ENCODE peak calls at places on chromosome 7, in four cellular contexts. X is DND-41, T is IMR-90, O is GM23338. L is an unnamed sample.
A peak's percentile ranks its signal among the peaks of the same experiment; 100 is the strongest.

GRCh38 chr7:947391-948210 is 6.9 kb downstream of the ADAP1 start:
- DNase-seq in X (no peak), O (no peak), T (no peak), L (no peak)

GRCh38 chr7:29140873-29141468 is 5.4 kb downstream of the CPVL start:
- DNase-seq in O (no peak), T (no peak), X (no peak), L (no peak)

GRCh38 chr7:11228515-11228914 is 254.8 kb downstream of the PHF14 start:
- DNase-seq in X (no peak), T (no peak), O (no peak), L (peak; percentile 81)

GRCh38 chr7:20233362-20233761 is 16.2 kb upstream of the MACC1 start:
- DNase-seq in T (no peak), O (no peak), X (no peak), L (no peak)

GRCh38 chr7:12557282-12557681 is 13.2 kb upstream of the SCIN start:
- DNase-seq in T (no peak), X (no peak), O (peak; percentile 63), L (peak; percentile 22)

GRCh38 chr7:116525298-116525912 is 569 bp downstream of the CAV1 start:
- DNase-seq in T (no peak), O (peak; percentile 37), X (no peak), L (no peak)

GRCh38 chr7:1809070-1809469 is 139.0 kb downstream of the ELFN1 start:
- DNase-seq in O (no peak), X (no peak), T (no peak), L (no peak)

GRCh38 chr7:54249686-54250085 is 292.5 kb upstream of the VSTM2A start:
- DNase-seq in O (no peak), T (no peak), X (no peak), L (no peak)

GRCh38 chr7:72538147-72538546 is 126.0 kb upstream of the CALN1 start:
- DNase-seq in T (no peak), O (no peak), X (no peak), L (no peak)

GRCh38 chr7:107530749-107531148 is 33.0 kb downstream of the COG5 start:
- DNase-seq in X (no peak), O (no peak), T (no peak), L (no peak)

GRCh38 chr7:98175260-98175604 is 36.0 kb upstream of the BHLHA15 start:
- DNase-seq in O (no peak), X (no peak), T (no peak), L (no peak)
- H3K4me1 ChIP-seq in O (peaks cover 11% of the 10 kb centered on the region), X (no peaks in the 10 kb centered on the region), T (no peaks in the 10 kb centered on the region), L (no peaks in the 10 kb centered on the region)

DNA sequence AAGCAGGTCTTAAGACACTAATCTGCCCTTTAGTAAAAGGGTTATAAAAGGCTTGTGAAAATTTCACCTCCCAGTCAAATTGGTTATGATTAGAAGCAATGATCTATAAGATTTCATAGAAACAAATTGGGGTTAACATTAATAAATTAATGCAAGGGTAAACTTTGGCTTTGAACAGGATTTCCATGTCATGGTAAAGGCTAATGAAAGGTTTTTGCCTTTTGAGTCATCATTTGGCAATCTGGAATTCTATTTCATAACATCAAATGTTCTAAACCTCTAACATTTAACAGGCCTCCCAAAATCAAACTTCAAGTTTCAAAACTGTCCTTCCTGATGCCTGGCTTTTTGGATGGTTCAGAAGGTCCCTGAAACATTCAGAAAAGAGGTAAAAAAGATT is 62.4 kb downstream of the COA1 start:
- DNase-seq in T (peak; percentile 61), O (no peak), X (no peak), L (peak; percentile 80)
- H3K4me2 ChIP-seq in T (no peak overlapping the region), O (no peak overlapping the region), X (no peak overlapping the region), L (no peak overlapping the region)

GRCh38 chr7:134632937-134633540 is 13.6 kb upstream of the BPGM start:
- DNase-seq in O (peak; percentile 76), X (peak; percentile 20), T (peak; percentile 69), L (peak; percentile 65)

GRCh38 chr7:134630237-134630636 is 16.4 kb upstream of the BPGM start:
- DNase-seq in T (no peak), X (no peak), O (no peak), L (no peak)

GRCh38 chr7:134630890-134631289 is 15.8 kb upstream of the BPGM start:
- DNase-seq in O (no peak), T (peak; percentile 84), X (no peak), L (no peak)

GRCh38 chr7:134629445-134629844 is 17.2 kb upstream of the BPGM start:
- DNase-seq in X (no peak), T (no peak), O (no peak), L (no peak)

DNA sequence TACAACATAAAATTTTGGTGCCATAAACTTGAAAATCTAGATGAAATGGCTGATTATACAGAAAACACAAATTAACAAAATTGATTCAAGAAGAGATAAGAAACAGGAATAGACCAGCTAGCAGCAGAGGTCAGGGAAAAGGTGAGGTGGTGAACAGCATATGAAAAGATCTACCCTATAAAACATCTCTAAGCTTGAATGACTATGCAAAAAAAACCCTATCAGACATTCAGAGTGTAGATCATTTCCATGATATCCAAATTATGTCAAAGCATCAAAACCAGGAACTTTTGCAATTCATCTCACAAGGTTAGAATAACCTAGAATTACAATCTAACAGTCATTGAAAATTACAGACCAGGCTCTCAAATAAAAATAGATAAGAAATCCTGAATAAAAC is 14.6 kb upstream of the BPGM start:
- DNase-seq in O (no peak), X (no peak), T (no peak), L (no peak)
- H3K4me1 ChIP-seq in O (no peaks in the 10 kb centered on the region), X (no peaks in the 10 kb centered on the region), T (peaks cover 3% of the 10 kb centered on the region), L (no peaks in the 10 kb centered on the region)

GRCh38 chr7:143388051-143388450 is 6.9 kb downstream of the ZYX start:
- DNase-seq in O (no peak), T (no peak), X (no peak), L (no peak)

GRCh38 chr7:143385891-143386781 is 5.0 kb downstream of the ZYX start:
- DNase-seq in T (no peak), O (no peak), X (no peak), L (no peak)

GRCh38 chr7:143389316-143390097 is 8.4 kb downstream of the ZYX start:
- DNase-seq in X (no peak), O (no peak), T (no peak), L (no peak)

GRCh38 chr7:143388491-143389101 is 7.5 kb downstream of the ZYX start:
- DNase-seq in T (no peak), O (peak; percentile 50), X (no peak), L (no peak)

DNA sequence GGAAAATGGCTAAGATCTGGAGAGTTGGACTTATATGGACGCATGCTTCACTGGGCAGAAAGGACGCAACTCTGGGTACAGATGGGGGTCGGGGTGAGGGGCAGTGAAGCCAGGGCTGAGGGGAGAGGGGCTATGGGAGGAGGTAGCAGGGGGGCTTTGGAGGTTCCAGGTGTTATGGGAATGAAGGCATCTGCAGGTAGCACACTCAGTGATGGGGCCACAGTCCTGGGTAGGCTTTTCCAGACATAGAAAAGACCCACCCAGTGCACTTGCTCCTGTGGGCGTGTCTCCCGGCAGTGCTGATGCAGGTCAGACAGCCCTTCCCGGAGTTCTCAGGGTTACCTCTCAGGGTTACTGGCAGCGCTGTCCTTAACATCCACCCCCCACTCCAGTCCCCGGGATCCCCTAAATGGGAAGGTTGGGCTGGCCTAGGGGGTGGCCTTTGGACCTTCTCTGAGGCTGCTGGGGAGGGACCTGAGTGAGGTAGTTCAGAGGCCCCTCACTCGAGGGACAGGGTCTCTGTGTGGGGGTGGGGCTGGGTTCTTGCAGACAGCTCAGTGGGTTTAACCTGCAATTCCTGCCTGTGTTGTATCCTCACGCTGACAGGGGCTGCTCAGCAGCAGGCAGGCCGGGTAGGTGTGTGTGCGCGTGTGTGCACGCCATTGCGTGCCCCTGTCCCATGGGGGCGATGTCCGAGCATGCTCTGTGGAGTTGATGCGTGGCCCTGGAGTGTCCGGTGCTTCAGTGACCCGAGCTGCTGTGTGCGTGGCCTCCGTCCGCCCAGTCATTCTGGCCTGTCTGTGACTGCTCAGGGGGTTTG is 6.2 kb downstream of the ZYX start:
- DNase-seq in T (no peak), X (no peak), O (peak; percentile 61), L (no peak)
- H3K4me2 ChIP-seq in T (no peak overlapping the region), X (no peak overlapping the region), O (no peak overlapping the region), L (no peak overlapping the region)

GRCh38 chr7:42194218-42194617 is 42.8 kb downstream of the GLI3 start:
- DNase-seq in X (no peak), O (no peak), T (no peak), L (no peak)
- H3K4me1 ChIP-seq in X (peaks cover 54% of the 10 kb centered on the region), O (peaks cover 16% of the 10 kb centered on the region), T (peaks cover 12% of the 10 kb centered on the region), L (peaks cover 7% of the 10 kb centered on the region)

DNA sequence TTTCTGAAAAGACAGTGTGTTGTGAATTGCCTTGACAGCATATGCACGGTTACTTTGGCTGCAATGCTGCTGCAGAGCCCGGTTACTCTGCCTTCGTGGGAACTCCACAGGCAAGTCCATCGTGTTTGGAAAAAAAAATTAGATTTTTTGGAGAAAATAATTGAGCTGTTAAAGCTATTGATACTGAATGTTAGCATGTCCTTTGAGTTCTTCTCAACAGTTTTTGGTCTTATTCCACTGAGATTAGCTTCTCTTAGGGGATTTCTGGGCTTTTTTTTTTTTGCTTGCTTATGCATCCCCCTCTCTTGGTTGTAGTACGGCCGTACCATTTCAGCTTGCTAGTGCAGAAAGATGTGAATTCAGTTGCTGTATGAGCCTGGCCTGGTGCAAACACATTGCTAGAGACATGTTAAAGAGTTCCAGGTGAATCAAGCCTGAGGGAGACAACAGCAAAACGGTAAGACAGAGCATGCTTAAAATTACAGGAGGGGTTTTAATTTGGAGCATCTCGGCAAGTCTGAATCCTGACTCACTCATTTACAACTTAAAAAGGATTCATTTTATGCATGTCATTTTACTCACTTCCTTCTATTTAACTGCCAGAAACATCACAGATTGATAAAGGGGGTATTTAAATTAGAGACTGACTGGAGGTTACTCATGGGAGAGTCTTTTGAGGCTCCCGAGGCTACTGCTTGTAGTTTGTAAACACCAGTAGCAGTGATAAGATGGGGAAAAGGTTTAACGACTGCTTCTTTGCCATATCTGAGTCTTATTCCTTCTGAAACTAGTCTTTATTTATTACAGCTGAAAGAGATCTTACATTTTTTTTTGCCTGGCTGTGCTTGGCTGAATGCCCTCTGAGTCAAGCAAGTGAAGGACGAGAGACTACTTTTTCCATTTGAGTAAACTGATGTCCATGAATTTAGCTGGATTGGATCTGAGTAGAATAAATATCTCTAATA is 113.7 kb downstream of the CDK14 start:
- DNase-seq in X (no peak), O (no peak), T (peak; percentile 78), L (peak; percentile 74)
- H3K4me2 ChIP-seq in X (no peak overlapping the region), O (peak overlapping the region; percentile 44), T (peak overlapping the region; percentile 65), L (peak overlapping the region; percentile 68)